ENCODE peak calls at places on chromosomes 3 and 15, in nine cellular contexts. Y is HTR-8/SVneo, Q is T-helper 2 cell, U is neuronal stem cell, R is transverse colon, F is ELR, O is left colon, C is AG09309, D is T1000. A is an unnamed sample.

GRCh38 chr15:100049936-100050876 is 291.6 kb downstream of the ADAMTS17 start:
- DNase-seq in Y (no peak), Q (no peak), U (no peak), R (no peak), F (no peak), O (no peak), C (no peak), D (no peak), A (no peak)

GRCh38 chr3:51353566-51354140 is 31.4 kb upstream of the MANF start:
- DNase-seq in Y (no peak), Q (no peak), U (no peak), R (no peak), F (no peak), O (no peak), C (no peak), D (no peak), A (no peak)

GRCh38 chr3:87329065-87329464 is 52.7 kb upstream of the POU1F1 start:
- DNase-seq in Y (no peak), Q (no peak), U (no peak), R (no peak), F (no peak), O (no peak), C (no peak), D (no peak), A (no peak)

GRCh38 chr3:49706456-49707112 is 12.9 kb downstream of the AMIGO3 start:
- DNase-seq in Y (no peak), Q (no peak), U (no peak), R (no peak), F (no peak), O (no peak), C (no peak), D (no peak), A (no peak)

GRCh38 chr15:71747128-71748083 is 62.9 kb upstream of the NR2E3 start:
- DNase-seq in Y (peak), Q (peak), U (no peak), R (no peak), F (peak), O (no peak), C (peak), D (peak), A (no peak)

GRCh38 chr3:14127106-14127505 is 2.3 kb downstream of the TMEM43 start:
- DNase-seq in Y (no peak), Q (no peak), U (no peak), R (no peak), F (no peak), O (no peak), C (no peak), D (no peak), A (no peak)

GRCh38 chr3:51559266-51559907 is 20.9 kb downstream of the RAD54L2 start:
- DNase-seq in Y (no peak), Q (no peak), U (no peak), R (no peak), F (peak), O (no peak), C (no peak), D (no peak), A (no peak)

GRCh38 chr3:38653685-38654537 is 4.4 kb upstream of the SCN5A start:
- DNase-seq in Y (no peak), Q (no peak), U (no peak), R (no peak), F (no peak), O (no peak), C (no peak), D (no peak), A (no peak)

GRCh38 chr3:49869525-49870126 is at the start of gene CAMKV:
- DNase-seq in Y (peak), Q (peak), U (peak), R (no peak), F (no peak), O (no peak), C (no peak), D (no peak), A (no peak)

GRCh38 chr15:40550381-40551037 is 14.3 kb downstream of the CCDC32 start:
- DNase-seq in Y (no peak), Q (no peak), U (no peak), R (no peak), F (no peak), O (no peak), C (no peak), D (no peak), A (no peak)

GRCh38 chr3:173599673-173600072 is 202.1 kb downstream of the NLGN1 start:
- DNase-seq in Y (no peak), Q (no peak), U (no peak), R (no peak), F (peak), O (no peak), C (no peak), D (no peak), A (no peak)

GRCh38 chr3:38782148-38782547 is 33.9 kb downstream of the SCN10A start:
- DNase-seq in Y (no peak), Q (no peak), U (no peak), R (no peak), F (peak), O (no peak), C (no peak), D (no peak), A (no peak)

GRCh38 chr3:18885612-18886011 is 262.7 kb upstream of the KCNH8 start:
- DNase-seq in Y (no peak), Q (no peak), U (no peak), R (no peak), F (no peak), O (no peak), C (no peak), D (no peak), A (no peak)

GRCh38 chr3:104578558-104578957 is 788.2 kb upstream of the ALCAM start:
- DNase-seq in Y (no peak), Q (peak), U (no peak), R (no peak), F (no peak), O (no peak), C (no peak), D (no peak), A (no peak)

GRCh38 chr3:74267126-74267525 is 347.3 kb downstream of the CNTN3 start:
- DNase-seq in Y (no peak), Q (no peak), U (no peak), R (no peak), F (no peak), O (no peak), C (no peak), D (no peak), A (no peak)

GRCh38 chr3:53044371-53045106 is 1.3 kb downstream of the SFMBT1 start:
- DNase-seq in Y (peak), Q (peak), U (peak), R (peak), F (peak), O (peak), C (no peak), D (no peak), A (peak)

GRCh38 chr15:80188293-80188692 is 35.5 kb downstream of the FAH start:
- DNase-seq in Y (no peak), Q (no peak), U (peak), R (no peak), F (no peak), O (no peak), C (no peak), D (no peak), A (no peak)